ENCODE peak calls at places on chromosomes 16 and 17, in seven cellular contexts. One of them, this sample, is unnamed.

GRCh38 chr16:25011891-25012499 is 3.2 kb downstream of the ARHGAP17 start:
- DNase-seq in neural progenitor cell: no peak
- DNase-seq in cardiac fibroblast: no peak
- DNase-seq in WERI-Rb-1: no peak
- DNase-seq in AG04450: no peak
- DNase-seq in AG10803: no peak
- DNase-seq in AG09319: no peak
- DNase-seq in this sample: no peak

GRCh38 chr16:18784917-18785623 is 5.1 kb downstream of the RPS15A start:
- DNase-seq in AG04450: no peak
- DNase-seq in WERI-Rb-1: no peak
- DNase-seq in cardiac fibroblast: no peak
- DNase-seq in neural progenitor cell: no peak
- DNase-seq in AG09319: no peak
- DNase-seq in AG10803: no peak
- DNase-seq in this sample: no peak

GRCh38 chr17:38608648-38609047 is 2.9 kb upstream of the SRCIN1 start:
- DNase-seq in AG09319: no peak
- DNase-seq in neural progenitor cell: no peak
- DNase-seq in cardiac fibroblast: no peak
- DNase-seq in AG10803: no peak
- DNase-seq in WERI-Rb-1: no peak
- DNase-seq in AG04450: no peak
- DNase-seq in this sample: no peak

GRCh38 chr16:79848739-79849518 is 248.4 kb upstream of the MAF start:
- DNase-seq in AG04450: no peak
- DNase-seq in neural progenitor cell: no peak
- DNase-seq in cardiac fibroblast: no peak
- DNase-seq in AG09319: no peak
- DNase-seq in WERI-Rb-1: no peak
- DNase-seq in AG10803: no peak
- DNase-seq in this sample: no peak

GRCh38 chr17:10262451-10262850 is 64.0 kb upstream of the GAS7 start:
- DNase-seq in neural progenitor cell: no peak
- DNase-seq in AG10803: no peak
- DNase-seq in AG04450: no peak
- DNase-seq in cardiac fibroblast: no peak
- DNase-seq in AG09319: no peak
- DNase-seq in WERI-Rb-1: no peak
- DNase-seq in this sample: no peak

GRCh38 chr16:8717892-8718400 is 43.5 kb downstream of the ABAT start:
- DNase-seq in neural progenitor cell: no peak
- DNase-seq in AG10803: no peak
- DNase-seq in cardiac fibroblast: no peak
- DNase-seq in AG04450: no peak
- DNase-seq in WERI-Rb-1: no peak
- DNase-seq in AG09319: no peak
- DNase-seq in this sample: no peak

GRCh38 chr16:2497116-2497630 is 16.6 kb upstream of the ATP6V0C start:
- DNase-seq in AG10803: peak; percentile 58
- DNase-seq in AG09319: no peak
- DNase-seq in neural progenitor cell: no peak
- DNase-seq in cardiac fibroblast: peak; percentile 55
- DNase-seq in AG04450: no peak
- DNase-seq in WERI-Rb-1: peak; percentile 82
- DNase-seq in this sample: no peak

GRCh38 chr16:54426550-54426843 is 139.9 kb upstream of the IRX3 start:
- DNase-seq in AG09319: no peak
- DNase-seq in neural progenitor cell: no peak
- DNase-seq in AG04450: no peak
- DNase-seq in AG10803: no peak
- DNase-seq in cardiac fibroblast: no peak
- DNase-seq in WERI-Rb-1: no peak
- DNase-seq in this sample: no peak

GRCh38 chr17:76382305-76382802 is 2.1 kb upstream of the SPHK1 start:
- DNase-seq in AG10803: peak; percentile 53
- DNase-seq in neural progenitor cell: peak; percentile 90
- DNase-seq in AG04450: no peak
- DNase-seq in cardiac fibroblast: peak; percentile 47
- DNase-seq in WERI-Rb-1: peak; percentile 58
- DNase-seq in AG09319: no peak
- DNase-seq in this sample: no peak

GRCh38 chr17:9175700-9176467 is 154.6 kb downstream of the NTN1 start:
- DNase-seq in AG04450: no peak
- DNase-seq in cardiac fibroblast: no peak
- DNase-seq in neural progenitor cell: no peak
- DNase-seq in AG09319: no peak
- DNase-seq in AG10803: no peak
- DNase-seq in WERI-Rb-1: no peak
- DNase-seq in this sample: no peak

GRCh38 chr17:17433260-17433659 is 43.5 kb upstream of the MED9 start:
- DNase-seq in cardiac fibroblast: peak; percentile 87
- DNase-seq in neural progenitor cell: no peak
- DNase-seq in AG09319: no peak
- DNase-seq in WERI-Rb-1: no peak
- DNase-seq in AG04450: no peak
- DNase-seq in AG10803: peak; percentile 60
- DNase-seq in this sample: no peak

GRCh38 chr17:81868674-81869220 is 2.4 kb downstream of the ARHGDIA start:
- DNase-seq in AG09319: peak; percentile 76
- DNase-seq in AG10803: peak; percentile 88
- DNase-seq in neural progenitor cell: peak; percentile 35
- DNase-seq in WERI-Rb-1: peak; percentile 66
- DNase-seq in cardiac fibroblast: peak; percentile 87
- DNase-seq in AG04450: peak; percentile 64
- DNase-seq in this sample: no peak

GRCh38 chr16:82629441-82630027 is 2.8 kb downstream of the CDH13 start:
- DNase-seq in cardiac fibroblast: peak; percentile 83
- DNase-seq in WERI-Rb-1: no peak
- DNase-seq in AG10803: peak; percentile 87
- DNase-seq in AG09319: no peak
- DNase-seq in neural progenitor cell: peak; percentile 38
- DNase-seq in AG04450: no peak
- DNase-seq in this sample: no peak

GRCh38 chr16:9458816-9459215 is 367.4 kb downstream of the HAPSTR1 start:
- DNase-seq in cardiac fibroblast: no peak
- DNase-seq in WERI-Rb-1: no peak
- DNase-seq in AG04450: no peak
- DNase-seq in neural progenitor cell: no peak
- DNase-seq in AG10803: no peak
- DNase-seq in AG09319: no peak
- DNase-seq in this sample: no peak

DNA sequence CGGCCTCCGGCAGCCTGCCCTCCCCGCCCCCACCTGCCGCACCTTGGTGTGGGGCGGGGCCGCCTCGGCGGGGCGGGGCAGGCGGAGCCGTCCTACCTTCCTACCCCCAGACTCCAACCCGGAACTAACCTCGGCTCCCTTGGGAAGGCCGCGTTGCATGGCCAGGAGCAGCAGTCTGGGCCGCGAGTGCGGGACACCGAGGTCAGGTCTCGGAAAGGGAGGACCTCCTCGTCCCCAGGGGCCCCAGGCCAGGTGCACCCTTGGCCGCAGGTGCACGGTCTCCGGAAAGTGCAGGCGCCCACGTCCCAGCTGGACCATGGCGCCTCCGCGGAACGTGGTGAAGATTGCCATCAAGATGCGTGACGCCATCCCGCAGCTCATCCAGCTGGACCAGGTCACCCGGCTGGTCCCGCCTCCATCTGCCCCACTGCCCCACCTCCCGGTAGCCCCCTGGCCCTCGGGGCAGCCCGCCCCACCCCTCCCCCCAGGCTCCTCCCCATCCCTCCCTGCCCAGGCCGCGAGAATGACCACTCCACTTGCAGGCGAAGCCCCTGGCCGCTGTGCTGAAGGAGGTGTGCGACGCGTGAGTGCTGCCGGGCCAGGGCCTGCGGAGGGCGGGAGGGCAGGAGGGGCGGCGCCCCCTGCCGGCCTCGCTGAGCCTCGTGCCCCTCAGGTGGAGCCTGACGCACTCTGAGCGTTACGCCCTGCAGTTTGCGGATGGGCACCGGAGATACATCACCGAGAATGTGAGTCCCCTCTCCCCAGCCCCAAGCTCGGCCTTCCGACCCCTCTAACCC is at the start of gene ELMO3:
- DNase-seq in cardiac fibroblast: no peak
- DNase-seq in WERI-Rb-1: no peak
- DNase-seq in neural progenitor cell: peak; percentile 87
- DNase-seq in AG10803: no peak
- DNase-seq in AG04450: no peak
- DNase-seq in AG09319: no peak
- DNase-seq in this sample: no peak
- TF ChIP-seq CTCF in cardiac fibroblast: peak; percentile 9
- TF ChIP-seq CTCF in WERI-Rb-1: no peak
- TF ChIP-seq CTCF in neural progenitor cell: peak; percentile 53
- TF ChIP-seq CTCF in AG10803: peak; percentile 42
- TF ChIP-seq CTCF in AG04450: peak; percentile 31
- TF ChIP-seq CTCF in AG09319: peak; percentile 34
- TF ChIP-seq CTCF in this sample: peak; percentile 29

GRCh38 chr17:6549384-6550036 is 6.8 kb downstream of the PITPNM3 start:
- DNase-seq in WERI-Rb-1: no peak
- DNase-seq in AG09319: no peak
- DNase-seq in neural progenitor cell: no peak
- DNase-seq in AG10803: no peak
- DNase-seq in AG04450: no peak
- DNase-seq in cardiac fibroblast: no peak
- DNase-seq in this sample: no peak
- TF ChIP-seq CTCF in WERI-Rb-1: no peak
- TF ChIP-seq CTCF in AG09319: no peak
- TF ChIP-seq CTCF in neural progenitor cell: no peak
- TF ChIP-seq CTCF in AG10803: no peak
- TF ChIP-seq CTCF in AG04450: no peak
- TF ChIP-seq CTCF in cardiac fibroblast: no peak
- TF ChIP-seq CTCF in this sample: no peak

DNA sequence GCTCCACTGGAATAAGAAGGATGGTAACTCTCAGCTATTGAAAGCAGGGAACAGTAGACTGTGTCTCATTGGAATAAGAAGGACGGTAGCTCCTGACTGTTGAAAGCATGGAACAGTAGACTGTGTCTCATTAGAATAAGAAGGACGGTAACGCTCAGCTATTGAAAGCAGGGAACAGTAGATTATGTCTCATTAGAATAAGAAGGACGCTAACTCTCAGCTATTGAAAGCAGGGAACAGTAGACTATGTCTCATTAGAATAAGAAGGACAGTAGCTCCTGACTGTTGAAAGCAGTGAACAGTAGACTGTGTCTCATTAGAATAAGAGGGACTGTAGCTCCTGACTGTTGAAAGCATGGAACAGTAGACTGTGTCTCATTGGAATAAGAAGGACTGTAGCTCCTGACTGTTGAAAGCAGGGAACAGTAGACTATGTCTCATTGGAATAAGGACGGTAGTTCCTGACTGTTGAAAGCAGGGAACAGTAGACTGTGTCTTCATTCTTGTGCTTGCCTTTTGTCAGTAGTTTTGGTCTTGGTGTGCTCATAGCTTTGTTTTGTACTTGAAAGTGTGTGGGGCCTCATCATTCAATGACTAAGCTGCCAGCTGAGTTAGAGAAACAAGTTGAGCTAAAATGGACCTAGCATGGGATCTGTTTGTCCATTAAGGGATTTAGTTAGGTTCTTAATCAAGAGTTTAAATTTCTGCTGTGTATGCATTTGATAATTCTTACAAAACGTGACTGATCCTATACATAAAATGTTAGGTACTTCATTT is 58.5 kb downstream of the BANP start:
- DNase-seq in AG09319: no peak
- DNase-seq in cardiac fibroblast: peak; percentile 9
- DNase-seq in AG10803: no peak
- DNase-seq in AG04450: no peak
- DNase-seq in neural progenitor cell: peak; percentile 59
- DNase-seq in WERI-Rb-1: no peak
- DNase-seq in this sample: no peak
- TF ChIP-seq CTCF in AG09319: no peak
- TF ChIP-seq CTCF in cardiac fibroblast: no peak
- TF ChIP-seq CTCF in AG10803: no peak
- TF ChIP-seq CTCF in AG04450: no peak
- TF ChIP-seq CTCF in neural progenitor cell: no peak
- TF ChIP-seq CTCF in WERI-Rb-1: no peak
- TF ChIP-seq CTCF in this sample: no peak

GRCh38 chr17:49496183-49496865 is 1.2 kb downstream of the NGFR start:
- DNase-seq in WERI-Rb-1: peak; percentile 85
- DNase-seq in AG09319: no peak
- DNase-seq in AG04450: no peak
- DNase-seq in neural progenitor cell: peak; percentile 94
- DNase-seq in cardiac fibroblast: peak; percentile 45
- DNase-seq in AG10803: peak; percentile 34
- DNase-seq in this sample: peak; percentile 91

GRCh38 chr17:49496866-49497146 is 1.7 kb downstream of the NGFR start:
- DNase-seq in WERI-Rb-1: no peak
- DNase-seq in neural progenitor cell: no peak
- DNase-seq in AG09319: no peak
- DNase-seq in AG04450: no peak
- DNase-seq in cardiac fibroblast: no peak
- DNase-seq in AG10803: no peak
- DNase-seq in this sample: no peak

GRCh38 chr17:49497147-49498036 is 2.3 kb downstream of the NGFR start:
- DNase-seq in AG10803: no peak
- DNase-seq in neural progenitor cell: peak; percentile 94
- DNase-seq in WERI-Rb-1: peak; percentile 81
- DNase-seq in AG09319: no peak
- DNase-seq in AG04450: no peak
- DNase-seq in cardiac fibroblast: peak; percentile 11
- DNase-seq in this sample: no peak

GRCh38 chr17:49495842-49496182 is 719 bp downstream of the NGFR start:
- DNase-seq in AG09319: no peak
- DNase-seq in AG10803: no peak
- DNase-seq in cardiac fibroblast: no peak
- DNase-seq in WERI-Rb-1: no peak
- DNase-seq in neural progenitor cell: peak; percentile 66
- DNase-seq in AG04450: no peak
- DNase-seq in this sample: no peak

DNA sequence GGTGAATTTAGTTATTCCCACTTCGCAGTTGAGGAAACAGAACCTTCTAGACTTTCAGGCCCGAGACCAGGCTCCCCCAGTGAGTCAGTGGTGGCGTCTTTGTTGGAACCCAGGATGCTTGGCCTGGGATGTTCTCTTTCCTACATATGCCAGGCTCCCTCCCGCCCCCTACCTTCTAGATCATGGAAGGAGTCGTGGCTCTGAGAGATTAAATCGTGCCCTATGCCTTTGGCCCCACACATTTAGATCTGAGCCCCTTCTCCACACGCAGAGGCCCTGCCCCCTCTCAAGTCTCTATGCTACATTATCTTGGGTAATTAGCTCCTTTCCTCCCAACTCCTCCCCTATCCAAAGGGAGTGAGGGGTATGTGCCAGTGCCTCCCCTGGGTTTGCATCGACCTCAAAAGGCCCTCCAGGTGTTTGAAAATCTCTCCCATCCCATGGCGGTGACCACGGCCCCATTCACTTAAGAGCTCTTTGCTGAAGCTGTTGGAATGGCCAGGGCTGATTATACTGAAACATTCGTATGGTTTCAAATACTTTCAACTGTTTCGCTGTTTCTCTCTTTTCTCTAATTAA is 3.0 kb downstream of the NGFR start:
- DNase-seq in AG09319: no peak
- DNase-seq in AG04450: no peak
- DNase-seq in WERI-Rb-1: peak; percentile 55
- DNase-seq in neural progenitor cell: peak; percentile 68
- DNase-seq in cardiac fibroblast: no peak
- DNase-seq in AG10803: no peak
- DNase-seq in this sample: no peak
- TF ChIP-seq CTCF in AG09319: no peak
- TF ChIP-seq CTCF in AG04450: no peak
- TF ChIP-seq CTCF in WERI-Rb-1: peak; percentile 41
- TF ChIP-seq CTCF in neural progenitor cell: peak; percentile 50
- TF ChIP-seq CTCF in cardiac fibroblast: no peak
- TF ChIP-seq CTCF in AG10803: no peak
- TF ChIP-seq CTCF in this sample: no peak